ENCODE peak calls at places on chromosomes 7 and 10, in eight cellular contexts. One of them, this sample, is unnamed.

GRCh38 chr10:69801094-69801433 is 642 bp upstream of the COL13A1 start:
- DNase-seq in AG09309: no peak
- DNase-seq in HAP-1: peak; percentile 83
- DNase-seq in cardiac fibroblast: peak; percentile 55
- DNase-seq in brain microvascular endothelial cell: peak; percentile 58
- DNase-seq in body of pancreas: peak; percentile 44
- DNase-seq in astrocyte of the cerebellum: peak; percentile 22
- DNase-seq in astrocyte of the spinal cord: peak; percentile 68
- DNase-seq in this sample: no peak

GRCh38 chr7:144513332-144513731 is 109.8 kb upstream of the NOBOX start:
- DNase-seq in astrocyte of the cerebellum: no peak
- DNase-seq in AG09309: no peak
- DNase-seq in HAP-1: peak; percentile 46
- DNase-seq in body of pancreas: peak; percentile 4
- DNase-seq in cardiac fibroblast: peak; percentile 52
- DNase-seq in brain microvascular endothelial cell: peak; percentile 9
- DNase-seq in astrocyte of the spinal cord: no peak
- DNase-seq in this sample: no peak

GRCh38 chr10:121437596-121437995 is 160.6 kb downstream of the FGFR2 start:
- DNase-seq in astrocyte of the spinal cord: no peak
- DNase-seq in cardiac fibroblast: no peak
- DNase-seq in AG09309: no peak
- DNase-seq in HAP-1: peak; percentile 30
- DNase-seq in astrocyte of the cerebellum: no peak
- DNase-seq in body of pancreas: no peak
- DNase-seq in brain microvascular endothelial cell: no peak
- DNase-seq in this sample: no peak

GRCh38 chr10:103470755-103471653 is 8.0 kb downstream of the CALHM3 start:
- DNase-seq in AG09309: no peak
- DNase-seq in HAP-1: no peak
- DNase-seq in astrocyte of the cerebellum: no peak
- DNase-seq in cardiac fibroblast: peak; percentile 73
- DNase-seq in body of pancreas: peak; percentile 61
- DNase-seq in astrocyte of the spinal cord: no peak
- DNase-seq in brain microvascular endothelial cell: no peak
- DNase-seq in this sample: no peak

GRCh38 chr7:37709631-37710509 is 26.3 kb downstream of the GPR141 start:
- DNase-seq in astrocyte of the cerebellum: no peak
- DNase-seq in astrocyte of the spinal cord: no peak
- DNase-seq in HAP-1: no peak
- DNase-seq in cardiac fibroblast: no peak
- DNase-seq in brain microvascular endothelial cell: no peak
- DNase-seq in body of pancreas: no peak
- DNase-seq in AG09309: no peak
- DNase-seq in this sample: no peak

GRCh38 chr10:44435196-44435595 is 50.3 kb upstream of the CXCL12 start:
- DNase-seq in cardiac fibroblast: no peak
- DNase-seq in HAP-1: no peak
- DNase-seq in astrocyte of the cerebellum: no peak
- DNase-seq in astrocyte of the spinal cord: no peak
- DNase-seq in AG09309: no peak
- DNase-seq in brain microvascular endothelial cell: no peak
- DNase-seq in body of pancreas: no peak
- DNase-seq in this sample: no peak

GRCh38 chr7:102117743-102118142 is 168.9 kb upstream of the SH2B2 start:
- DNase-seq in astrocyte of the cerebellum: peak; percentile 85
- DNase-seq in HAP-1: no peak
- DNase-seq in cardiac fibroblast: peak; percentile 62
- DNase-seq in AG09309: peak; percentile 67
- DNase-seq in astrocyte of the spinal cord: peak; percentile 87
- DNase-seq in brain microvascular endothelial cell: peak; percentile 89
- DNase-seq in body of pancreas: no peak
- DNase-seq in this sample: peak; percentile 60

GRCh38 chr10:58590924-58591323 is 78.3 kb downstream of the BICC1 start:
- DNase-seq in cardiac fibroblast: peak; percentile 44
- DNase-seq in HAP-1: no peak
- DNase-seq in astrocyte of the cerebellum: no peak
- DNase-seq in body of pancreas: no peak
- DNase-seq in AG09309: no peak
- DNase-seq in astrocyte of the spinal cord: no peak
- DNase-seq in brain microvascular endothelial cell: peak; percentile 17
- DNase-seq in this sample: no peak

GRCh38 chr7:30032310-30033125 is 4.3 kb downstream of the PLEKHA8 start:
- DNase-seq in AG09309: peak; percentile 59
- DNase-seq in astrocyte of the spinal cord: peak; percentile 53
- DNase-seq in cardiac fibroblast: peak; percentile 59
- DNase-seq in body of pancreas: no peak
- DNase-seq in HAP-1: no peak
- DNase-seq in astrocyte of the cerebellum: peak; percentile 33
- DNase-seq in brain microvascular endothelial cell: no peak
- DNase-seq in this sample: peak; percentile 54

GRCh38 chr10:11611248-11612003 is at the start of gene USP6NL:
- DNase-seq in astrocyte of the spinal cord: peak; percentile 80
- DNase-seq in body of pancreas: peak; percentile 93
- DNase-seq in HAP-1: peak; percentile 92
- DNase-seq in brain microvascular endothelial cell: peak; percentile 59
- DNase-seq in astrocyte of the cerebellum: no peak
- DNase-seq in cardiac fibroblast: peak; percentile 85
- DNase-seq in AG09309: peak; percentile 20
- DNase-seq in this sample: peak; percentile 36

GRCh38 chr7:16210171-16210570 is 211.2 kb downstream of the CRPPA start:
- DNase-seq in brain microvascular endothelial cell: no peak
- DNase-seq in body of pancreas: no peak
- DNase-seq in astrocyte of the cerebellum: no peak
- DNase-seq in HAP-1: no peak
- DNase-seq in AG09309: no peak
- DNase-seq in cardiac fibroblast: no peak
- DNase-seq in astrocyte of the spinal cord: no peak
- DNase-seq in this sample: no peak

GRCh38 chr7:44604941-44605340 is 1.5 kb upstream of the OGDH start:
- DNase-seq in AG09309: no peak
- DNase-seq in brain microvascular endothelial cell: no peak
- DNase-seq in cardiac fibroblast: no peak
- DNase-seq in astrocyte of the spinal cord: no peak
- DNase-seq in body of pancreas: no peak
- DNase-seq in astrocyte of the cerebellum: no peak
- DNase-seq in HAP-1: no peak
- DNase-seq in this sample: no peak
- H3K4me3 ChIP-seq in AG09309: no peak overlapping the region
- H3K4me3 ChIP-seq in brain microvascular endothelial cell: no peak overlapping the region
- H3K4me3 ChIP-seq in cardiac fibroblast: no peak overlapping the region
- H3K4me3 ChIP-seq in astrocyte of the spinal cord: no peak overlapping the region
- H3K4me3 ChIP-seq in body of pancreas: no peak overlapping the region
- H3K4me3 ChIP-seq in astrocyte of the cerebellum: no peak overlapping the region
- H3K4me3 ChIP-seq in HAP-1: no peak overlapping the region
- H3K4me3 ChIP-seq in this sample: no peak overlapping the region

GRCh38 chr7:44107961-44108767 is 4.0 kb downstream of the AEBP1 start:
- DNase-seq in cardiac fibroblast: no peak
- DNase-seq in HAP-1: no peak
- DNase-seq in astrocyte of the spinal cord: no peak
- DNase-seq in brain microvascular endothelial cell: no peak
- DNase-seq in body of pancreas: no peak
- DNase-seq in astrocyte of the cerebellum: no peak
- DNase-seq in AG09309: no peak
- DNase-seq in this sample: no peak
- H3K4me3 ChIP-seq in cardiac fibroblast: no peak overlapping the region
- H3K4me3 ChIP-seq in HAP-1: no peak overlapping the region
- H3K4me3 ChIP-seq in astrocyte of the spinal cord: no peak overlapping the region
- H3K4me3 ChIP-seq in brain microvascular endothelial cell: no peak overlapping the region
- H3K4me3 ChIP-seq in body of pancreas: no peak overlapping the region
- H3K4me3 ChIP-seq in astrocyte of the cerebellum: no peak overlapping the region
- H3K4me3 ChIP-seq in AG09309: peak overlapping the region; percentile 62
- H3K4me3 ChIP-seq in this sample: no peak overlapping the region

GRCh38 chr10:73771722-73772279 is 10.0 kb upstream of the CHCHD1 start:
- DNase-seq in cardiac fibroblast: peak; percentile 88
- DNase-seq in astrocyte of the spinal cord: no peak
- DNase-seq in body of pancreas: peak; percentile 87
- DNase-seq in HAP-1: peak; percentile 24
- DNase-seq in astrocyte of the cerebellum: peak; percentile 49
- DNase-seq in AG09309: no peak
- DNase-seq in brain microvascular endothelial cell: peak; percentile 59
- DNase-seq in this sample: peak; percentile 42

GRCh38 chr10:73773152-73773879 is 8.5 kb upstream of the CHCHD1 start:
- DNase-seq in body of pancreas: no peak
- DNase-seq in astrocyte of the cerebellum: no peak
- DNase-seq in astrocyte of the spinal cord: no peak
- DNase-seq in brain microvascular endothelial cell: no peak
- DNase-seq in cardiac fibroblast: no peak
- DNase-seq in AG09309: no peak
- DNase-seq in HAP-1: no peak
- DNase-seq in this sample: no peak

GRCh38 chr10:73779018-73779417 is 2.8 kb upstream of the CHCHD1 start:
- DNase-seq in brain microvascular endothelial cell: no peak
- DNase-seq in astrocyte of the spinal cord: no peak
- DNase-seq in astrocyte of the cerebellum: no peak
- DNase-seq in HAP-1: no peak
- DNase-seq in AG09309: no peak
- DNase-seq in body of pancreas: no peak
- DNase-seq in cardiac fibroblast: no peak
- DNase-seq in this sample: no peak

GRCh38 chr10:73772280-73773151 is 9.3 kb upstream of the CHCHD1 start:
- DNase-seq in cardiac fibroblast: peak; percentile 83
- DNase-seq in astrocyte of the cerebellum: no peak
- DNase-seq in HAP-1: peak; percentile 72
- DNase-seq in body of pancreas: peak; percentile 89
- DNase-seq in brain microvascular endothelial cell: peak; percentile 62
- DNase-seq in astrocyte of the spinal cord: peak; percentile 85
- DNase-seq in AG09309: peak; percentile 37
- DNase-seq in this sample: peak; percentile 51

DNA sequence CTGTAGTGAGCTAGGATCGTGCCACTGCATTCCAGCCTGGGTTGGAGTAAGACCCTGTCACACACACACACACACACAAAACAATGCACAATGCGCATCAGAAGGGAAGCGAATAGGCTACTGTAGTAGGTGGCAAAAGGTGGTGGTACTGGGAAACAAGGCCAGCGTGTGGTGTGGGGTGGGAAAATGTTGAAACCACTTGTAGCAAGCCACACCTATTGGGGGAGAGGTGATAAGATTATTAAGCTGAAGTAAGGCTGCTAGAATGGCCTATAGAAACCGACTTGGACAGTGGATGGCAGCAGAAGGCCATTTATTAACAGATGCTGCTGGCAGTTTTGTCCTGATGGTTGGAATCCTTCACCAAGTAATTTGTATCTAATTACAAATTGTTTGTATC is 7.2 kb upstream of the CHCHD1 start:
- DNase-seq in brain microvascular endothelial cell: no peak
- DNase-seq in cardiac fibroblast: peak; percentile 58
- DNase-seq in AG09309: no peak
- DNase-seq in astrocyte of the cerebellum: no peak
- DNase-seq in HAP-1: no peak
- DNase-seq in astrocyte of the spinal cord: no peak
- DNase-seq in body of pancreas: no peak
- DNase-seq in this sample: no peak
- H3K4me3 ChIP-seq in brain microvascular endothelial cell: peak overlapping the region; percentile 81
- H3K4me3 ChIP-seq in cardiac fibroblast: peak overlapping the region; percentile 62
- H3K4me3 ChIP-seq in AG09309: peak overlapping the region; percentile 82
- H3K4me3 ChIP-seq in astrocyte of the cerebellum: peak overlapping the region; percentile 78
- H3K4me3 ChIP-seq in HAP-1: no peak overlapping the region
- H3K4me3 ChIP-seq in astrocyte of the spinal cord: peak overlapping the region; percentile 82
- H3K4me3 ChIP-seq in body of pancreas: no peak overlapping the region
- H3K4me3 ChIP-seq in this sample: peak overlapping the region; percentile 84

DNA sequence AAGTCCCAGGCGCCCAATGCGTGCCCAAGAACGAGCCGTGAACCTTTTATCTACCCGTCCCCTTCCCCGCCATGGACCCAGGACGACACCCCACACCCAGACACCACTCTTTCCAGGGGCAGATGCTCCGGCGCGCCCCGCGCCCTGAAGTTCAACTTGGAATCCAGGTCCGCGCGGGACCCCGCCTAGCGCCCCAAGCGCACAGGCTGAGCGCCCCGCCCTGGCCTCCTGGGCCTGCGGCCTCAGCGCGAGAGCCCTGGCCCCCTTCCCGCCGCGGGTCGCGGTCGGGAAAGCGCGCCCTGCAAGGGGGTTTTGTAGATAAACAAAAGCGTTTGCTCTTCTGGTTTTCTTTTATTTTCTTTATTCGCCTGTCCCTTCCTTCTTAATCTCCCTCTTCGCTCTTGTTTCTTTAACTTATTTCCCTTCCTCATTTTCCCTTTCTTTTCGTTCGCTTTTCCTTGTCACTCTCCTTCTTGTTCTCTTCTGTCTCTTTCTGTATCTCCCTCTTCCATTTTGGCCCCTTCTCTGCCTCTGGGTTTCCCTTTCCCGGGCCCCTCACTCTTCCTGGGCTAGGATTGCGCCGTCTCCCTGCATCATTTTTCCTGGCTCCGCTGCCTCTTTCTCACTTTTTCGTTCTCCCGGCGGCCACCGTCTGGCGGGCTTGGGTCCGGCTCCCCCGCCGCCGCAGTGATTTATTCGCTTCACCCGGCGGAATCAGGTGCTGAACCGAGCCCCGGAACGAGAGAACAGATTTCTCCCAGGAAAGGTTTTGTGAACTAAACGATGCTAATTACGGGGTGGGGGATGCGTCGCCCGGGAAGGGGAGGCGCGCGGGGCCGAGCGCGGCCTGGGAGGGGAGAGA is 15.3 kb upstream of the PAX2 start:
- DNase-seq in AG09309: no peak
- DNase-seq in cardiac fibroblast: no peak
- DNase-seq in body of pancreas: no peak
- DNase-seq in brain microvascular endothelial cell: no peak
- DNase-seq in HAP-1: no peak
- DNase-seq in astrocyte of the cerebellum: no peak
- DNase-seq in astrocyte of the spinal cord: no peak
- DNase-seq in this sample: no peak
- H3K4me3 ChIP-seq in AG09309: no peak overlapping the region
- H3K4me3 ChIP-seq in cardiac fibroblast: no peak overlapping the region
- H3K4me3 ChIP-seq in body of pancreas: peak overlapping the region; percentile 4
- H3K4me3 ChIP-seq in brain microvascular endothelial cell: no peak overlapping the region
- H3K4me3 ChIP-seq in HAP-1: no peak overlapping the region
- H3K4me3 ChIP-seq in astrocyte of the cerebellum: no peak overlapping the region
- H3K4me3 ChIP-seq in astrocyte of the spinal cord: no peak overlapping the region
- H3K4me3 ChIP-seq in this sample: no peak overlapping the region

GRCh38 chr10:110876000-110876399 is 4.3 kb downstream of the PDCD4 start:
- DNase-seq in HAP-1: no peak
- DNase-seq in AG09309: no peak
- DNase-seq in body of pancreas: no peak
- DNase-seq in cardiac fibroblast: no peak
- DNase-seq in brain microvascular endothelial cell: no peak
- DNase-seq in astrocyte of the cerebellum: no peak
- DNase-seq in astrocyte of the spinal cord: no peak
- DNase-seq in this sample: no peak
- H3K4me3 ChIP-seq in HAP-1: no peak overlapping the region
- H3K4me3 ChIP-seq in AG09309: no peak overlapping the region
- H3K4me3 ChIP-seq in body of pancreas: peak overlapping the region; percentile 85
- H3K4me3 ChIP-seq in cardiac fibroblast: no peak overlapping the region
- H3K4me3 ChIP-seq in brain microvascular endothelial cell: no peak overlapping the region
- H3K4me3 ChIP-seq in astrocyte of the cerebellum: no peak overlapping the region
- H3K4me3 ChIP-seq in astrocyte of the spinal cord: no peak overlapping the region
- H3K4me3 ChIP-seq in this sample: no peak overlapping the region